ENCODE peak calls at places on chromosomes 11 and 22, in eight cellular contexts. R, P, G, H, F, A, Q and V are unnamed samples. For H3K4me1, the result is how much of the 10 kb centered on the place peaks cover.

GRCh38 chr22:48599346-48599745 is 1228.3 kb downstream of the BRD1 start:
- DNase-seq in P (no peak), A (no peak), R (no peak), G (no peak), Q (no peak), H (no peak), F (no peak), V (no peak)

GRCh38 chr22:34587357-34588356 is 478.3 kb upstream of the ISX start:
- DNase-seq in Q (no peak), A (no peak), F (peak), G (no peak), H (no peak), P (no peak), R (no peak), V (peak)

GRCh38 chr11:8352852-8353505 is 89.3 kb upstream of the LMO1 start:
- DNase-seq in G (no peak), H (no peak), Q (no peak), P (no peak), F (no peak), A (no peak), R (no peak), V (no peak)

GRCh38 chr22:42610211-42610610 is 4.5 kb downstream of the POLDIP3 start:
- DNase-seq in G (peak), R (no peak), P (no peak), H (no peak), F (no peak), Q (no peak), A (no peak), V (no peak)

GRCh38 chr22:27331526-27332281 is 469.9 kb downstream of the MN1 start:
- DNase-seq in G (peak), F (peak), H (no peak), R (peak), P (peak), A (no peak), Q (peak), V (peak)

GRCh38 chr11:120547871-120548681 is 36.5 kb downstream of the GRIK4 start:
- DNase-seq in F (peak), P (peak), R (peak), Q (peak), H (no peak), G (peak), A (no peak), V (peak)

GRCh38 chr22:44532466-44533025 is 34.5 kb upstream of the RTL6 start:
- DNase-seq in R (no peak), P (no peak), G (no peak), H (no peak), Q (no peak), A (no peak), F (no peak), V (no peak)

GRCh38 chr11:9748361-9748970 is 84.6 kb downstream of the SWAP70 start:
- DNase-seq in G (peak), Q (peak), A (peak), R (no peak), F (peak), H (no peak), P (peak), V (peak)

GRCh38 chr11:118045191-118045590 is 31.7 kb upstream of the TMPRSS4 start:
- DNase-seq in Q (no peak), R (no peak), G (no peak), A (no peak), P (no peak), H (no peak), F (no peak), V (no peak)

GRCh38 chr11:80995523-80995922 is 1554.7 kb upstream of the TENM4 start:
- DNase-seq in F (no peak), H (no peak), P (no peak), R (no peak), G (no peak), A (no peak), Q (no peak), V (no peak)

GRCh38 chr22:28410050-28410816 is 269.4 kb downstream of the TTC28 start:
- DNase-seq in G (peak), A (no peak), Q (no peak), R (no peak), P (no peak), H (no peak), F (peak), V (no peak)

GRCh38 chr11:103903621-103904323 is 132.7 kb upstream of the DDI1 start:
- DNase-seq in H (no peak), G (no peak), P (no peak), A (no peak), Q (no peak), R (no peak), F (no peak), V (no peak)

GRCh38 chr11:5622802-5623201 is 2.0 kb upstream of the TRIM34 start:
- DNase-seq in H (no peak), F (no peak), R (no peak), Q (no peak), G (no peak), A (no peak), P (no peak), V (no peak)

GRCh38 chr22:21755855-21756284 is 20.3 kb upstream of the YPEL1 start:
- DNase-seq in A (no peak), Q (peak), R (no peak), G (peak), P (no peak), F (no peak), H (no peak), V (no peak)

GRCh38 chr11:67581469-67581868 is 2.1 kb upstream of the GSTP1 start:
- DNase-seq in H (no peak), G (no peak), A (no peak), P (no peak), R (no peak), F (peak), Q (no peak), V (peak)

GRCh38 chr11:103031834-103032233 is 60.1 kb downstream of the DCUN1D5 start:
- DNase-seq in G (peak), P (no peak), H (no peak), A (no peak), F (no peak), R (no peak), Q (no peak), V (no peak)

GRCh38 chr22:50250249-50250554 is 863 bp downstream of the HDAC10 start:
- DNase-seq in A (no peak), Q (no peak), G (no peak), P (no peak), F (no peak), R (no peak), H (no peak), V (no peak)

GRCh38 chr11:76184551-76184993 is 21.7 kb downstream of the WNT11 start:
- DNase-seq in F (peak), G (no peak), R (no peak), H (no peak), P (no peak), Q (no peak), A (no peak), V (no peak)

GRCh38 chr11:16261836-16262644 is 94.3 kb downstream of the SOX6 start:
- DNase-seq in R (no peak), F (no peak), G (no peak), Q (no peak), H (no peak), P (no peak), A (no peak), V (no peak)

GRCh38 chr11:122727101-122727929 is 71.8 kb downstream of the UBASH3B start:
- DNase-seq in Q (no peak), P (peak), G (no peak), F (no peak), A (peak), H (peak), R (no peak), V (no peak)

GRCh38 chr11:96103721-96104120 is 179.8 kb upstream of the MTMR2 start:
- DNase-seq in R (no peak), H (no peak), Q (no peak), G (no peak), F (no peak), P (no peak), A (no peak), V (no peak)

GRCh38 chr11:67438121-67438902 is 830 bp upstream of the PTPRCAP start:
- DNase-seq in Q (no peak), A (peak), R (no peak), F (no peak), G (no peak), P (peak), H (no peak), V (peak)

GRCh38 chr22:43292633-43293025 is 50.5 kb downstream of the SCUBE1 start:
- DNase-seq in H (no peak), A (no peak), R (no peak), Q (no peak), F (no peak), G (no peak), P (no peak), V (no peak)

GRCh38 chr11:60344146-60344545 is 17.1 kb downstream of the MS4A6E start:
- DNase-seq in H (no peak), Q (no peak), F (no peak), P (no peak), A (no peak), G (no peak), R (no peak), V (no peak)

GRCh38 chr11:41449483-41450050 is 9.9 kb downstream of the LRRC4C start:
- DNase-seq in P (no peak), H (no peak), Q (no peak), F (peak), A (no peak), R (no peak), G (no peak), V (no peak)

GRCh38 chr11:111355956-111356659 is 23.0 kb downstream of the POU2AF1 start:
- DNase-seq in Q (no peak), P (no peak), F (no peak), R (no peak), G (no peak), A (no peak), H (no peak), V (no peak)

GRCh38 chr11:134038897-134039470 is 29.9 kb upstream of the JAM3 start:
- DNase-seq in Q (no peak), P (no peak), G (no peak), H (no peak), A (no peak), R (no peak), F (no peak), V (no peak)

DNA sequence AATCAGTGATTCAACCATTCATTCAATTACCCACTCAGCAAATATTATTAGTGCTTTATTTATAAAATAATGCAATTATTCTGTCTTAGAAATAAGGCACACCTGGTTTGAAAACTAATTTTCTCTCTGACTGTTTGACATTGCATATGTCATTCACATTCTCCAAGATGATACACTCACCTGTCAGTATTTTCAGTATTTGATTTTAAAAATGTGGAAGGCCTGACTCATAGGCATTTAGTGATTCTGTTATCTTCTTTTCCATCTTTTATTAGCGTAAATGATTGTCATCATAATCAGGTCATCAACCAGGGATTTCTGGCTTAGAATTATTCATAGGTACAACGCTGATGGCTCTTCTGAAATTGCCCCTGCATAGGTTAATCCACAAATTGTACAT is 480.9 kb downstream of the CNTN5 start:
- DNase-seq in F (no peak), A (no peak), H (no peak), Q (no peak), P (no peak), G (no peak), R (no peak), V (no peak)
- H3K4me3 ChIP-seq in F (no peak), A (no peak), H (no peak), Q (no peak), P (no peak), G (no peak), R (no peak), V (no peak)

DNA sequence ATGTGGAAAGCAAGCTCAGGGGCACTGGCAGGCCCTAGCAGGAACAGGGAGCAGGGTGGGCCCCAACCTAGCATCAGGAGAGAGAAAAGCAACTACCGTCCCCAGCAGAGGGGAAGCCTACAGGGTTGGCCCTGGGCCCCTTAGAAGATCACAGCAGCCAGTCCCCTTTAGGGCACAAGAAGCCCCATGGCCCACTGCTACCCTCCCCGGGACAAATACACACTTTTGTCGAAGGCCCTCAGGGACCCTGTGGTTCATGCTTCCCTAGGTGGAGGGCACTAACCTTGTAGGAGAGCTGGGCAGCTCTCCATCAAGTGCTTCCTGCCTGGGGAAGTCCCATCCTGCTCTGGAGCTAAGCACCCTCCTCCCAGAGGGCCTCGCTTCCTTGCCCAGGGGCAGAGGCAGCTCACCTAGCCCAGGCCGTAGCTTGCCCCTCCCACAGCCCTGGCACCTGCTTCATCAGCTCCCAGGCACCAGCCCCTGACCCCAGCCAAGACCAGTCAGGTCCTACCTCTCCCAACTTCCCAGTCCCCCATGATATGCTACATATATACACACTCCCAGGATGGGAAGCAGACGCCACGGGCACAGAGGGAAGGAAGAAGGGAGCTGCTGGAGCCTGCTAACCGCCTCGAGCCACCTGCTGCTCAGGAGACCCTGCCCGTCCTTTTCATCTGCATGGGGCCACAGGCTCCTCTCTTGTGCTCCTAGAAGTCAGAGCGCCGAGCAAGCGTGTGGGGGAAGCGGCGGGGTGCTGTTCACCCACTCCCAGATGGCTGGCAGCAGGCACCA is 20.1 kb downstream of the SUN2 start:
- DNase-seq in G (no peak), F (no peak), R (no peak), Q (no peak), H (no peak), P (no peak), A (peak), V (peak)
- H3K4me1 ChIP-seq in G (under half), F (under half), R (under half), Q (under half), H (under half), P (under half), A (under half), V (under half)

DNA sequence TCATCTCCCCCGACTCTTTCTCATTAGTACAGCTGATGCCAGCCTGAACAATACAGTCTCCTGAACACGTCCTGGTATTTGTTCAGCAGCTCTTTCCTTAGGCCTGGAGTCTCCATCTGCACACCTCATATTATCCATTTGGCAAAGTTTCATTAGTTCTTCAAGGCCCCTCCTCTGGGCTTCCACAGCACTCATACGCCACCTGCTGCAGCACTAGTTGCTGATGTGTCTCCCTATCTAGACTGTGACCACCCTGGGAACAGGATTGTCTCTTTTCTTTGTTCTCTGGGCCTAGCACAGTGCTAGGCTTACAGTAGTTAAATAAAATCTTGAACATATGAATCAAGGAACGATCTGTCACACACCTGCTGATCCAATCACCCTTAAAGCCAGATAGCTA is 17.2 kb downstream of the DCHS1 start:
- DNase-seq in H (no peak), R (no peak), A (no peak), G (no peak), P (no peak), F (no peak), Q (no peak), V (no peak)
- H3K27ac ChIP-seq in H (no peak), R (no peak), A (no peak), G (peak), P (peak), F (no peak), Q (no peak), V (no peak)

GRCh38 chr22:19722915-19723164 is 499 bp upstream of the GP1BB start:
- DNase-seq in P (no peak), F (no peak), R (no peak), H (no peak), Q (no peak), A (no peak), G (no peak), V (no peak)
- H3K4me3 ChIP-seq in P (no peak), F (no peak), R (no peak), H (peak), Q (no peak), A (no peak), G (no peak), V (no peak)

DNA sequence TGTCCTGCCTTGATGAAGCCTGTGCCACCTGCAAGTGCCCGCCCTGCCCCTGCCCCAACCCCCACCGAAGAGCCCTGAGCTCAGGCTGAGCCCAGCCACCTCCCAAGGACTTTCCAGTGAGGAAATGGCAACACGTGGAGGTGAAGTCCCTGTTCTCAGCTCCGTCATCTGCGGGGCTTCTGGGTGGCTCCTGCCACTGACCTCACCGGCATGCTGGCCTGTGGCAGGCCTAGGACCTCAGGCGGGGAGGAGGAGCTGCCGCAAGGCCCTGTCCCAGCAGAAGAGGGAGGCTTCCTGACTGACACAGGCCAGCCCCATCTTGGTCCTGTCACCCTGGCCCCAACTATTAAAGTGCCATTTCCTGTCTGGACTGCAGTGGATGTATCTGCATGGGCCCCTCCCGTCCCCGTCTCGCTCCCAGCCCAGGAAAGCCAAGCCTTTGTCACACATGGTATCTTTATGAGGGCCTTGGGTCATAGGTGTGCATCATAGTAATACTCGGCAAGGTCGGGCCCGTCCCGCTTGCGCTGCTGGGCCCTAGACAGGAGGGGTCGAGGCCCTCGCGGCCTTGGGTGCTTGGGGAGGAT is 882 bp downstream of the FREY1 start:
- DNase-seq in H (no peak), G (no peak), P (peak), R (no peak), A (no peak), Q (peak), F (peak), V (peak)
- H3K4me1 ChIP-seq in H (under half), G (under half), P (under half), R (under half), A (under half), Q (under half), F (under half), V (under half)

GRCh38 chr11:18611196-18611595 is 11.6 kb downstream of the MISFA start:
- DNase-seq in A (no peak), H (no peak), P (no peak), F (no peak), G (no peak), Q (no peak), R (no peak), V (no peak)
- H3K27ac ChIP-seq in A (no peak), H (no peak), P (no peak), F (no peak), G (no peak), Q (no peak), R (no peak), V (no peak)

GRCh38 chr11:104995001-104995408 is 26.6 kb upstream of the CASP4 start:
- DNase-seq in Q (no peak), R (no peak), H (no peak), G (no peak), F (no peak), A (no peak), P (no peak), V (no peak)

GRCh38 chr11:104999716-105000115 is 23.3 kb downstream of the CASP5 start:
- DNase-seq in H (no peak), A (no peak), R (no peak), P (no peak), G (peak), F (no peak), Q (no peak), V (no peak)

GRCh38 chr11:105000167-105000566 is 22.8 kb downstream of the CASP5 start:
- DNase-seq in F (peak), A (peak), G (no peak), R (no peak), H (no peak), Q (no peak), P (no peak), V (no peak)

GRCh38 chr11:105000797-105001196 is 22.2 kb downstream of the CASP5 start:
- DNase-seq in R (no peak), Q (peak), G (no peak), P (peak), A (peak), H (no peak), F (peak), V (no peak)

DNA sequence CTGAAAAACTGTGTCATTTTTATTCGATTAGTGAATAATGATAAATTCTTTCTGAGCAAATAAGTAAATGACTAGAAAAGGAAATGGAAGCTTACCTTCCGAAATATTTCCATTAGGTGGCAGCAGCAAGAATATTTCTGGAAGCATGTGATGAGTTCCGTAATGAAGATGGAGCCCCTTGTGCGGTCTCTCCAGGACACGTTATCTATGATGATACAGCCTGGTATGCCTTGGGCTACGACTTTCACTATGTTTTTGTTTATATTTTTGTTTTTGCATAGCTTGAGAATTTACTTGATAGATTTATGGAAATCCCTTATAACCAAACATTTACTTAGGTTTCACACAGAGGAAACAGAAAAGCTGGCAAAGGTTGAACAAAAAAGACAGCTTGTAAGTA is 25.7 kb downstream of the CASP5 start:
- DNase-seq in H (no peak), Q (no peak), P (no peak), R (no peak), G (peak), F (no peak), A (no peak), V (no peak)
- H3K4me3 ChIP-seq in H (no peak), Q (no peak), P (no peak), R (no peak), G (no peak), F (no peak), A (no peak), V (no peak)